ENCODE peak calls at places on chromosome 4, in six cellular contexts. X is ovary; K is COR-L47; Y is effector CD4-positive, alpha-beta T cell; H is stimulated activated CD4-positive, alpha-beta T cell treated with anti-CD3 and anti-CD28 coated beads, Interleukin-15, amount 100 ng/mL, for 48 hours; M is WERI-Rb-1. P is an unnamed sample.

GRCh38 chr4:172553216-172553615 is 615.4 kb upstream of the GALNT7 start:
- DNase-seq in X (no peak), K (no peak), Y (no peak), H (no peak), M (no peak), P (no peak)

GRCh38 chr4:11106190-11106589 is 322.5 kb downstream of the HS3ST1 start:
- DNase-seq in X (no peak), K (no peak), Y (no peak), H (no peak), M (no peak), P (no peak)

GRCh38 chr4:180766903-180767302 is 1476.3 kb upstream of the TENM3 start:
- DNase-seq in X (no peak), K (no peak), Y (no peak), H (no peak), M (no peak), P (no peak)

GRCh38 chr4:81786063-81786763 is 314.5 kb upstream of the RASGEF1B start:
- DNase-seq in X (no peak), K (peak; percentile 22), Y (no peak), H (no peak), M (no peak), P (no peak)

GRCh38 chr4:182143822-182144620 is 99.2 kb upstream of the TENM3 start:
- DNase-seq in X (peak; percentile 47), K (peak; percentile 76), Y (no peak), H (no peak), M (peak; percentile 41), P (peak; percentile 83)

GRCh38 chr4:37765741-37766140 is 60.7 kb upstream of the PGM2 start:
- DNase-seq in X (no peak), K (no peak), Y (no peak), H (no peak), M (no peak), P (no peak)

GRCh38 chr4:100540156-100540555 is 22.3 kb upstream of the EMCN start:
- DNase-seq in X (no peak), K (no peak), Y (no peak), H (no peak), M (no peak), P (no peak)

GRCh38 chr4:173243321-173243720 is 74.7 kb downstream of the GALNT7 start:
- DNase-seq in X (no peak), K (no peak), Y (no peak), H (no peak), M (no peak), P (peak; percentile 88)

GRCh38 chr4:39686997-39687396 is 10.9 kb upstream of the UBE2K start:
- DNase-seq in X (no peak), K (no peak), Y (no peak), H (no peak), M (no peak), P (no peak)

GRCh38 chr4:7547368-7548040 is 112.8 kb upstream of the PSAPL1 start:
- DNase-seq in X (no peak), K (peak; percentile 81), Y (no peak), H (no peak), M (no peak), P (peak; percentile 13)

GRCh38 chr4:11471613-11472012 is 42.9 kb upstream of the HS3ST1 start:
- DNase-seq in X (no peak), K (no peak), Y (peak; percentile 17), H (no peak), M (no peak), P (no peak)

GRCh38 chr4:74449571-74450297 is 4.8 kb downstream of the AREG start:
- DNase-seq in X (no peak), K (no peak), Y (no peak), H (no peak), M (no peak), P (peak; percentile 10)

GRCh38 chr4:52425751-52426326 is 233.3 kb downstream of the USP46 start:
- DNase-seq in X (no peak), K (peak; percentile 92), Y (no peak), H (no peak), M (no peak), P (no peak)

GRCh38 chr4:1712216-1713002 is at the start of gene SLBP:
- DNase-seq in X (peak; percentile 97), K (peak; percentile 96), Y (peak; percentile 98), H (peak; percentile 99), M (peak; percentile 99), P (peak; percentile 88)

GRCh38 chr4:80197132-80197573 is at the start of gene PRDM8:
- DNase-seq in X (no peak), K (peak; percentile 79), Y (no peak), H (no peak), M (peak; percentile 92), P (peak; percentile 73)

GRCh38 chr4:57676394-57676793 is 566.2 kb upstream of the IGFBP7 start:
- DNase-seq in X (no peak), K (no peak), Y (no peak), H (no peak), M (no peak), P (no peak)

GRCh38 chr4:174828845-174829701 is at the start of gene GLRA3:
- DNase-seq in X (peak; percentile 34), K (peak; percentile 99), Y (no peak), H (no peak), M (peak; percentile 99), P (no peak)

GRCh38 chr4:20272411-20272872 is 20.7 kb downstream of the SLIT2 start:
- DNase-seq in X (no peak), K (no peak), Y (no peak), H (no peak), M (no peak), P (peak; percentile 71)

GRCh38 chr4:100869266-100869665 is 351.4 kb upstream of the EMCN start:
- DNase-seq in X (no peak), K (no peak), Y (no peak), H (no peak), M (no peak), P (no peak)

GRCh38 chr4:159227984-159228383 is 125.1 kb downstream of the RAPGEF2 start:
- DNase-seq in X (peak; percentile 76), K (no peak), Y (no peak), H (no peak), M (no peak), P (peak; percentile 92)

GRCh38 chr4:169160825-169161224 is 109.9 kb downstream of the SH3RF1 start:
- DNase-seq in X (no peak), K (no peak), Y (no peak), H (no peak), M (no peak), P (no peak)

GRCh38 chr4:158079661-158080060 is 93.2 kb downstream of the GASK1B start:
- DNase-seq in X (no peak), K (no peak), Y (no peak), H (no peak), M (no peak), P (no peak)

GRCh38 chr4:102533916-102534315 is 32.8 kb downstream of the NFKB1 start:
- DNase-seq in X (no peak), K (peak; percentile 52), Y (no peak), H (no peak), M (no peak), P (no peak)

GRCh38 chr4:119016636-119017035 is 119.0 kb upstream of the MYOZ2 start:
- DNase-seq in X (no peak), K (no peak), Y (no peak), H (no peak), M (no peak), P (peak; percentile 93)